ENCODE peak calls at places on chromosome 6, in nine cellular contexts. A is GM13977; G is HFF-Myc; J is fibroblast of the aortic adventitia; C is heart left ventricle; E is astrocyte of the spinal cord; I is activated CD8-positive, alpha-beta T cell treated with anti-CD3 and anti-CD28 coated beads for 36 hours; F is CD8-positive, alpha-beta T cell; X is WTC11. N is an unnamed sample.
A peak's percentile ranks its signal among the peaks of the same experiment; 100 is the strongest.

GRCh38 chr6:46219661-46220060 is 48.9 kb upstream of the ENPP5 start:
- DNase-seq in E (no peak), A (no peak), I (no peak), F (no peak), J (no peak), C (no peak), G (no peak), X (no peak), N (no peak)

GRCh38 chr6:11363881-11364576 is 131.6 kb upstream of the NEDD9 start:
- DNase-seq in J (no peak), G (no peak), E (no peak), X (no peak), I (peak; percentile 86), A (peak; percentile 21), F (no peak), C (no peak), N (no peak)

GRCh38 chr6:128463942-128464341 is 56.5 kb downstream of the PTPRK start:
- DNase-seq in A (no peak), E (peak; percentile 8), G (no peak), J (peak; percentile 67), F (no peak), C (no peak), X (no peak), I (no peak), N (no peak)

GRCh38 chr6:45737331-45738056 is 278.2 kb downstream of the CLIC5 start:
- DNase-seq in C (no peak), J (no peak), F (no peak), G (no peak), E (no peak), I (peak; percentile 27), A (peak; percentile 39), X (no peak), N (no peak)

GRCh38 chr6:56999049-56999448 is 44.1 kb downstream of the BEND6 start:
- DNase-seq in X (no peak), A (no peak), C (no peak), E (no peak), G (no peak), F (no peak), J (no peak), I (no peak), N (no peak)

GRCh38 chr6:109768485-109768884 is 77.4 kb downstream of the FIG4 start:
- DNase-seq in F (no peak), G (no peak), C (no peak), E (no peak), J (peak; percentile 44), X (no peak), I (no peak), A (no peak), N (no peak)

GRCh38 chr6:1486387-1486786 is 97.0 kb downstream of the FOXF2 start:
- DNase-seq in I (no peak), X (no peak), F (no peak), A (peak; percentile 32), E (no peak), G (no peak), C (no peak), J (no peak), N (no peak)

GRCh38 chr6:108565091-108565766 is 4.5 kb downstream of the FOXO3 start:
- DNase-seq in X (no peak), E (peak; percentile 34), C (no peak), F (no peak), J (no peak), G (no peak), I (peak; percentile 22), A (peak; percentile 58), N (no peak)

GRCh38 chr6:124234806-124235205 is 431.1 kb downstream of the NKAIN2 start:
- DNase-seq in G (no peak), A (no peak), X (no peak), E (no peak), F (no peak), C (no peak), I (no peak), J (no peak), N (no peak)

GRCh38 chr6:35392111-35392702 is 49.8 kb downstream of the PPARD start:
- DNase-seq in G (no peak), A (no peak), I (no peak), F (no peak), X (no peak), C (no peak), E (no peak), J (no peak), N (no peak)

GRCh38 chr6:109783245-109783990 is 92.3 kb downstream of the FIG4 start:
- DNase-seq in G (no peak), X (peak; percentile 51), E (no peak), J (peak; percentile 17), A (no peak), I (peak; percentile 15), C (no peak), F (no peak), N (no peak)

GRCh38 chr6:26056583-26057350 is 30.5 kb upstream of the HFE start:
- DNase-seq in A (no peak), X (no peak), C (no peak), G (no peak), J (no peak), E (peak; percentile 59), F (no peak), I (peak; percentile 15), N (no peak)

GRCh38 chr6:80548496-80548895 is 442.0 kb downstream of the BCKDHB start:
- DNase-seq in I (no peak), X (no peak), E (peak; percentile 41), F (no peak), G (no peak), J (peak; percentile 99), C (no peak), A (no peak), N (no peak)

GRCh38 chr6:157595768-157596167 is 214.8 kb downstream of the ZDHHC14 start:
- DNase-seq in E (no peak), C (no peak), G (no peak), I (no peak), A (no peak), X (no peak), F (no peak), J (no peak), N (no peak)
- TF ChIP-seq CTCF in E (no peak), C (no peak), G (no peak), I (no peak), A (no peak), X (no peak), F (no peak), J (no peak), N (peak; percentile 11)

GRCh38 chr6:2952557-2953095 is 18.7 kb downstream of the SERPINB6 start:
- DNase-seq in E (peak; percentile 83), F (peak; percentile 44), X (peak; percentile 91), J (peak; percentile 91), A (peak; percentile 50), C (peak; percentile 87), I (peak; percentile 77), G (peak; percentile 85), N (peak; percentile 69)
- TF ChIP-seq CTCF in E (peak; percentile 99), F (peak; percentile 85), X (peak; percentile 96), J (peak; percentile 95), A (peak; percentile 46), C (peak; percentile 98), I (peak; percentile 99), G (peak; percentile 100), N (peak; percentile 90)

GRCh38 chr6:2810092-2810671 is 31.5 kb downstream of the SERPINB1 start:
- DNase-seq in E (no peak), I (no peak), X (no peak), G (no peak), J (no peak), C (no peak), A (no peak), F (no peak), N (no peak)

GRCh38 chr6:2809015-2809414 is 32.6 kb downstream of the SERPINB1 start:
- DNase-seq in X (no peak), A (no peak), E (no peak), F (no peak), C (no peak), G (no peak), I (no peak), J (no peak), N (no peak)

GRCh38 chr6:2816158-2816557 is 25.5 kb downstream of the SERPINB1 start:
- DNase-seq in E (no peak), J (no peak), I (no peak), G (no peak), X (no peak), A (no peak), F (no peak), C (no peak), N (no peak)

GRCh38 chr6:2807342-2808090 is 34.1 kb downstream of the SERPINB1 start:
- DNase-seq in G (no peak), I (no peak), A (no peak), X (no peak), F (no peak), J (peak; percentile 53), E (no peak), C (no peak), N (no peak)

DNA sequence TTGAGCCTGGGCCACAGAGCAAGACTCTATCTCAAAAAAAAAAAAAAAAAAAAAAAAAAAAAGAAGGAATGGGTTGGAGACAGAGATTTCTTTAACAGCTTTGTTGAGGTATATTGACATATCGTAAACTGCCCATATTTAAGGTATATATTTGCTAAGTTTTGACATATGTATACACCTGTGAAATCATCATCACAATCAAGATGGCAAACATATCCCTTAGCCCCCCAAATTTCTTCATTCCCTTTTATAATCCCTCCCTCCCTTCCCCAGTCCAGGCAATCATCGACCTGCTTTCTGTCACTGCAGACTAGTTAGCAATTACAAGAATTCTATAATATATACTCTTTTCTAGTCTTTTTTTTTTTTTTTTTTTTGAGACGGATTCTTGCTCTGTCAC is 29.0 kb downstream of the SERPINB1 start:
- DNase-seq in G (no peak), X (no peak), F (no peak), C (no peak), A (no peak), I (no peak), J (no peak), E (no peak), N (no peak)
- TF ChIP-seq CTCF in G (no peak), X (no peak), F (no peak), C (no peak), A (no peak), I (no peak), J (no peak), E (no peak), N (no peak)

DNA sequence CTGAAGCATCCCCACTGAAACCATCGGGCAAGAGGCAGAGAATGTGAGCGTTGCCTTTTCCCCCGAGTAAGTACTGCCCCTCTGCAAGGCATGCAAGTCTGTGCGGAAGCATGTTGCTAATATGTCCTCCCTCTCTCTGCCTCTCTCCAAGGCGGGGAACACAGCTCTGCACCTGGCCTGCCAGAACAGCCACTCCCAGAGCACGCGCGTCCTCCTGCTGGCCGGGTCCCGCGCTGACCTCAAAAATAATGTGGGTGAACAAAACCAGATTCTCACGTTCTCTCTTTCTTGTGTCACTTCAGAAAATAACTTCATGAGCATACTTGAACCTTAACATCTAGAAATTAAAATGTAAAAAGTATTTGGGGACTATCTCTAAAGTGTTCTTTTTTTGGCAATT is 26.4 kb downstream of the LYRM2 start:
- DNase-seq in I (no peak), E (no peak), G (no peak), C (no peak), X (peak; percentile 57), F (no peak), J (no peak), A (no peak), N (no peak)
- TF ChIP-seq CTCF in I (no peak), E (no peak), G (no peak), C (no peak), X (no peak), F (no peak), J (no peak), A (no peak), N (peak; percentile 41)

N was measured in progenitor cell of endocrine pancreas.